ENCODE peak calls at places on chromosome 13, in nine cellular contexts. Z, T, F, D, Q, U, H, V and O are unnamed samples.

GRCh38 chr13:77329133-77330008 is 2.5 kb upstream of the MYCBP2 start:
- DNase-seq in Z (peak), T (peak), F (peak), D (peak), Q (peak), U (peak), H (peak), V (peak), O (peak)

GRCh38 chr13:75101997-75102720 is 379.8 kb downstream of the TBC1D4 start:
- DNase-seq in Z (peak), T (no peak), F (peak), D (no peak), Q (no peak), U (peak), H (no peak), V (no peak), O (no peak)

GRCh38 chr13:105799155-105799554 is 736.3 kb downstream of the EFNB2 start:
- DNase-seq in Z (no peak), T (no peak), F (no peak), D (no peak), Q (no peak), U (no peak), H (no peak), V (no peak), O (no peak)

GRCh38 chr13:104900186-104900817 is 1635.2 kb downstream of the EFNB2 start:
- DNase-seq in Z (no peak), T (no peak), F (peak), D (no peak), Q (no peak), U (no peak), H (no peak), V (no peak), O (no peak)

GRCh38 chr13:44876782-44877324 is 112.4 kb downstream of the NUFIP1 start:
- DNase-seq in Z (no peak), T (no peak), F (no peak), D (peak), Q (peak), U (peak), H (no peak), V (no peak), O (no peak)

GRCh38 chr13:57063007-57063406 is 77.7 kb upstream of the PRR20A start:
- DNase-seq in Z (no peak), T (no peak), F (no peak), D (no peak), Q (no peak), U (peak), H (no peak), V (no peak), O (no peak)

GRCh38 chr13:99929866-99930265 is 41.7 kb downstream of the ZIC5 start:
- DNase-seq in Z (no peak), T (no peak), F (no peak), D (no peak), Q (no peak), U (no peak), H (no peak), V (no peak), O (no peak)

GRCh38 chr13:51502206-51502651 is 49.4 kb upstream of the INTS6 start:
- DNase-seq in Z (peak), T (no peak), F (peak), D (no peak), Q (no peak), U (no peak), H (no peak), V (no peak), O (no peak)

GRCh38 chr13:34654682-34655081 is 287.4 kb upstream of the NBEA start:
- DNase-seq in Z (no peak), T (no peak), F (no peak), D (peak), Q (no peak), U (no peak), H (no peak), V (no peak), O (no peak)

GRCh38 chr13:113398963-113399754 is 35.2 kb upstream of the GRTP1 start:
- DNase-seq in Z (no peak), T (no peak), F (peak), D (no peak), Q (no peak), U (peak), H (no peak), V (peak), O (no peak)

GRCh38 chr13:63044617-63045016 is 1629.0 kb upstream of the PCDH20 start:
- DNase-seq in Z (no peak), T (no peak), F (no peak), D (no peak), Q (no peak), U (no peak), H (no peak), V (no peak), O (no peak)

GRCh38 chr13:29465741-29466293 is 129.7 kb downstream of the SLC7A1 start:
- DNase-seq in Z (peak), T (no peak), F (peak), D (peak), Q (no peak), U (peak), H (no peak), V (no peak), O (peak)

GRCh38 chr13:97116754-97117153 is 105.4 kb upstream of the MBNL2 start:
- DNase-seq in Z (peak), T (no peak), F (peak), D (no peak), Q (no peak), U (peak), H (no peak), V (no peak), O (peak)

GRCh38 chr13:113815151-113816058 is 48.5 kb downstream of the GAS6 start:
- DNase-seq in Z (no peak), T (no peak), F (peak), D (no peak), Q (no peak), U (no peak), H (no peak), V (no peak), O (no peak)

GRCh38 chr13:40667622-40667978 is 1.2 kb upstream of the FOXO1 start:
- DNase-seq in Z (no peak), T (no peak), F (no peak), D (no peak), Q (no peak), U (peak), H (no peak), V (no peak), O (no peak)

GRCh38 chr13:19860884-19861655 is 2.4 kb downstream of the ZMYM5 start:
- DNase-seq in Z (peak), T (no peak), F (peak), D (no peak), Q (no peak), U (peak), H (no peak), V (no peak), O (no peak)

GRCh38 chr13:46893221-46893620 is 3.6 kb downstream of the HTR2A start:
- DNase-seq in Z (no peak), T (no peak), F (no peak), D (no peak), Q (no peak), U (no peak), H (no peak), V (no peak), O (no peak)
- H3K4me3 ChIP-seq in Z (no peak), T (no peak), F (peak), D (no peak), Q (no peak), U (no peak), H (peak), V (peak), O (peak)

GRCh38 chr13:107069107-107069776 is 501.3 kb upstream of the ARGLU1 start:
- DNase-seq in Z (peak), T (no peak), F (no peak), D (no peak), Q (no peak), U (peak), H (no peak), V (no peak), O (no peak)

GRCh38 chr13:107067381-107067780 is 499.4 kb upstream of the ARGLU1 start:
- DNase-seq in Z (no peak), T (no peak), F (no peak), D (no peak), Q (no peak), U (peak), H (no peak), V (no peak), O (no peak)

GRCh38 chr13:107066355-107066754 is 498.4 kb upstream of the ARGLU1 start:
- DNase-seq in Z (peak), T (no peak), F (no peak), D (no peak), Q (no peak), U (no peak), H (no peak), V (no peak), O (no peak)
- H3K4me3 ChIP-seq in Z (no peak), T (no peak), F (no peak), D (no peak), Q (no peak), U (no peak), H (no peak), V (no peak), O (no peak)

GRCh38 chr13:27961227-27962085 is 7.7 kb downstream of the CDX2 start:
- DNase-seq in Z (no peak), T (peak), F (no peak), D (no peak), Q (no peak), U (peak), H (no peak), V (no peak), O (no peak)
- H3K4me3 ChIP-seq in Z (no peak), T (no peak), F (no peak), D (peak), Q (no peak), U (no peak), H (peak), V (peak), O (no peak)

DNA sequence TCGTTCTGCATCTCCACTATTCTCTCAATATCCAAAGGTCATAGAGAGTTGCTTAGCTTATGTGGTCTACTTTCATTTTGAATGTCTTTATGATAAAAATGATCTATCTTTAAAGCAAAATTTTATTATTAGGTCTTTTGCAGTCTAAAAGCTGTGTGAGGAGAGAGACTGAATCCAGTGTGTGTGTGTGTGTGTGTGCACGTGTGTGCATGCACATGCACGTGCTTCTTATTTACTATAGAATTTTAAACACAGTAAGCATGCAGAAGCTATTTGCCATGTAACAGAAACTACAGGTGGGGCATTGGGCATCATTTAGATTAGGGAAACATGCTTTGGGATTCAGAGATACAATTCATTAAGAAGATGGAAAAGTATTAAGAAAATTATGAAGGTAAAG is 136.0 kb upstream of the SPRY2 start:
- DNase-seq in Z (no peak), T (no peak), F (no peak), D (no peak), Q (no peak), U (no peak), H (no peak), V (no peak), O (no peak)
- H3K4me3 ChIP-seq in Z (no peak), T (no peak), F (no peak), D (no peak), Q (no peak), U (no peak), H (no peak), V (no peak), O (no peak)

DNA sequence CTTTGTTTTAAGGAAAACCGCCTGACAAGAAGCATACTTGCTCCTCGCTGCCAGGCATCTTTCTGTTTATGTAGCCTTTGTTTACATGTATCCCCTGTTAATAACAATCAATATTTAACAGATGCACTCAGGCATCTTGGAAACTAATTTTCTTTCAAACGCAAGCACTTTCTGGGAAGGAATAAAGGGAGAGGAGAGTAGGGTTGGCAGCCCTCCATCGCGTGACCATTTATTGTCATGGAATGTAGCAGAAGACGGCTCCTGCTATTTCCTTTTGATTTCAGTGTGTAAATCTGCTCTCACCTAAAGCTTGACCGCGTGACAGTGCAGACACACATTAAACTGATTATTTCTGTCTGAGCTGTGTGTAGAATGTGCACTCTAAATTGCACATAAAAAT is 223.3 kb upstream of the MAB21L1 start:
- DNase-seq in Z (peak), T (no peak), F (peak), D (peak), Q (no peak), U (no peak), H (no peak), V (no peak), O (no peak)
- H3K4me3 ChIP-seq in Z (peak), T (no peak), F (peak), D (no peak), Q (no peak), U (no peak), H (peak), V (no peak), O (peak)

DNA sequence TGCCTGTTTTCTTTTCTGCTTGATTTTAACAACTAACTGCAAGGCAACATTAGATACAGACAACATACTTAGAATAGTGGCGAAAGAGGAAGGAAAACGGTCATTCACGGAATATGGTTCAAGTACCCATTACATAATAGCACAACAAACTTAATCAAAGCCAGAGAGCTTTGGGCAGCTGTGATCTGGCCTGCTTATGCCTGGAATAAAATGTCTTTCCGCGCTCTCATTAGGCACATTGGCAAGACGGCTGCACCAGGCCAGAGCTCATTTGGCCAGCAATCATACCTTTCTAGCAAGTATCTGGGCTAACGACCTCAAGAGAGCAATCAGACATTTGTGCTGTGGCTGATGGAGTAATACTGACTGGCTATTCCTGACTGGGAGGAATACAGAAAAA is 112.8 kb downstream of the NALCN start:
- DNase-seq in Z (no peak), T (no peak), F (peak), D (no peak), Q (no peak), U (no peak), H (no peak), V (no peak), O (no peak)
- H3K4me3 ChIP-seq in Z (no peak), T (no peak), F (no peak), D (no peak), Q (no peak), U (no peak), H (no peak), V (no peak), O (no peak)

GRCh38 chr13:24668955-24669354 is 11.3 kb upstream of the ATP12A start:
- DNase-seq in Z (no peak), T (peak), F (no peak), D (no peak), Q (no peak), U (no peak), H (no peak), V (no peak), O (no peak)

GRCh38 chr13:24671367-24672117 is 8.7 kb upstream of the ATP12A start:
- DNase-seq in Z (peak), T (no peak), F (peak), D (peak), Q (peak), U (peak), H (no peak), V (no peak), O (peak)

GRCh38 chr13:24672141-24673132 is 7.8 kb upstream of the ATP12A start:
- DNase-seq in Z (no peak), T (no peak), F (no peak), D (no peak), Q (peak), U (peak), H (no peak), V (no peak), O (no peak)

GRCh38 chr13:24670174-24670573 is 10.0 kb upstream of the ATP12A start:
- DNase-seq in Z (no peak), T (peak), F (no peak), D (no peak), Q (no peak), U (no peak), H (no peak), V (no peak), O (no peak)

GRCh38 chr13:24670927-24671326 is 9.3 kb upstream of the ATP12A start:
- DNase-seq in Z (no peak), T (peak), F (peak), D (no peak), Q (peak), U (peak), H (no peak), V (no peak), O (no peak)
- H3K4me3 ChIP-seq in Z (no peak), T (no peak), F (no peak), D (no peak), Q (peak), U (no peak), H (no peak), V (no peak), O (no peak)

GRCh38 chr13:98761979-98762616 is 9.6 kb upstream of the SLC15A1 start:
- DNase-seq in Z (no peak), T (no peak), F (no peak), D (no peak), Q (no peak), U (no peak), H (no peak), V (no peak), O (no peak)

GRCh38 chr13:98769736-98770135 is 17.3 kb upstream of the SLC15A1 start:
- DNase-seq in Z (no peak), T (no peak), F (no peak), D (no peak), Q (no peak), U (no peak), H (no peak), V (no peak), O (no peak)

GRCh38 chr13:98766120-98766519 is 13.6 kb upstream of the SLC15A1 start:
- DNase-seq in Z (no peak), T (no peak), F (no peak), D (no peak), Q (no peak), U (no peak), H (no peak), V (no peak), O (no peak)

GRCh38 chr13:98768522-98768921 is 16.1 kb upstream of the SLC15A1 start:
- DNase-seq in Z (no peak), T (no peak), F (peak), D (no peak), Q (no peak), U (no peak), H (no peak), V (no peak), O (no peak)

GRCh38 chr13:98766716-98767115 is 14.2 kb upstream of the SLC15A1 start:
- DNase-seq in Z (peak), T (no peak), F (peak), D (no peak), Q (no peak), U (no peak), H (no peak), V (no peak), O (no peak)
- H3K4me3 ChIP-seq in Z (no peak), T (no peak), F (no peak), D (no peak), Q (no peak), U (no peak), H (no peak), V (no peak), O (no peak)

GRCh38 chr13:98172570-98173405 is 4.3 kb downstream of the RNF113B start:
- DNase-seq in Z (peak), T (no peak), F (peak), D (no peak), Q (no peak), U (no peak), H (no peak), V (no peak), O (no peak)

GRCh38 chr13:98173431-98173921 is 3.6 kb downstream of the RNF113B start:
- DNase-seq in Z (peak), T (no peak), F (peak), D (no peak), Q (no peak), U (peak), H (no peak), V (no peak), O (peak)

GRCh38 chr13:98174321-98174720 is 2.7 kb downstream of the RNF113B start:
- DNase-seq in Z (no peak), T (no peak), F (peak), D (no peak), Q (no peak), U (no peak), H (no peak), V (no peak), O (no peak)

GRCh38 chr13:98169331-98169730 is 7.7 kb downstream of the RNF113B start:
- DNase-seq in Z (no peak), T (no peak), F (no peak), D (no peak), Q (no peak), U (no peak), H (no peak), V (no peak), O (no peak)

DNA sequence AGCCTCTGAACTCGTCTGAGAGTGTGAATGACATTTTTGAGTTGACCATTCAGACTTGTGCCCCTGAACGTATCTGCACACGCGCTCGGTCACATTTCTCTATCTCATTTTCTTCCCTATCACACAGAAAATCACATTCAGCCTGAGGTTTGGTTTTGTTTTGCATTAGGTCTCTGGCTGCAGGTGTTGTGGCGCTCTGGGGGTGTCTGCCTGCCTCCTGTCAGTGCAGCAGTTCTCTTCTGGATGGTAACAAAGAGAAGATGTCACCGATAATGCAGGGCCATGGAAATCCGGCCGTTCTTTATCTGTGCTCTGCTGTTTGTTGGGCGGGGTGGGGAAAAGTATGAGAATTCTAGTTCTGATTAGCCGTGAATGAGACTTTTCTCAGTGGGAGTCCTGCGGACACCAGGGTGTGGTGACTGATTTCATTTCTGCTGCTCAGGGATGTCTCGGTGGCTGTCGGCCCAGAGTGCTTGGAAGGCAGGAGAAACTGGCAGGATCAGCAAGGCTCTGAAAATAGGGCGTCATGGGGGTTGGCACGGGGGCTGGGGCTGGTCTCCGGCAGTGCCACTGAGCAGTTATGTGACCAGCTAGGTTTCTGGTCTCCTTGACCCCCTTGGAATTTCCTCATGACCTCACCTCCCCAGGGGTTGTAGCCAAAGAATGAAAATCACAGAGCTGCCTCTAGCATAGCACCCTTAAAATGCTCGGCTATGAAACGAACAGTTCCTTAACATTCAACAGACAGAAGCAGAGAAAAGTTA is 5.1 kb downstream of the RNF113B start:
- DNase-seq in Z (peak), T (no peak), F (peak), D (peak), Q (no peak), U (peak), H (no peak), V (peak), O (no peak)
- H3K4me3 ChIP-seq in Z (no peak), T (no peak), F (no peak), D (no peak), Q (no peak), U (no peak), H (no peak), V (peak), O (no peak)